ENCODE peak calls at places on chromosomes 4 and X, in six cellular contexts. O is transverse colon, K is hepatocyte, U is uterus, C is AG10803, M is mucosa of gallbladder. T is an unnamed sample.

GRCh38 chr4:73914071-73914470 is 44.9 kb downstream of the CXCL1 start:
- DNase-seq in O (no peak), C (no peak), M (no peak), U (no peak), K (no peak), T (no peak)

GRCh38 chr4:145501051-145501660 is 19.5 kb downstream of the SMAD1 start:
- DNase-seq in O (no peak), M (no peak), U (no peak), C (no peak), K (no peak), T (no peak)

GRCh38 chr4:127210877-127211276 is 421.9 kb upstream of the INTU start:
- DNase-seq in O (no peak), M (no peak), U (no peak), C (no peak), K (no peak), T (no peak)

GRCh38 chrX:65610040-65610439 is 57.4 kb upstream of the MSN start:
- DNase-seq in K (no peak), C (peak; percentile 29), M (no peak), O (no peak), U (no peak), T (no peak)

GRCh38 chr4:41728571-41728908 is 20.0 kb downstream of the PHOX2B start:
- DNase-seq in O (no peak), U (no peak), K (no peak), C (no peak), M (no peak), T (no peak)

GRCh38 chrX:42524374-42524773 is 253.6 kb downstream of the PPP1R2C start:
- DNase-seq in C (peak; percentile 74), U (no peak), O (no peak), K (no peak), M (no peak), T (no peak)

GRCh38 chrX:51461053-51462050 is 35.0 kb downstream of the NUDT11 start:
- DNase-seq in O (no peak), K (peak; percentile 55), M (peak; percentile 13), C (peak; percentile 32), U (peak; percentile 18), T (peak; percentile 30)

GRCh38 chrX:49186125-49187027 is at the start of gene PRICKLE3:
- DNase-seq in O (peak; percentile 88), C (peak; percentile 52), K (peak; percentile 84), M (peak; percentile 81), U (peak; percentile 79), T (peak; percentile 73)

GRCh38 chr4:96525901-96526300 is 686.0 kb downstream of the PDHA2 start:
- DNase-seq in C (no peak), O (no peak), U (no peak), M (no peak), K (no peak), T (peak; percentile 48)

GRCh38 chr4:92606227-92606626 is 302.5 kb downstream of the GRID2 start:
- DNase-seq in C (no peak), M (no peak), O (no peak), K (no peak), U (no peak), T (no peak)

GRCh38 chr4:2931765-2932560 is 31.2 kb downstream of the NOP14 start:
- DNase-seq in M (peak; percentile 52), O (peak; percentile 61), U (peak; percentile 15), C (no peak), K (no peak), T (no peak)

GRCh38 chr4:158538176-158538575 is 16.5 kb downstream of the RXFP1 start:
- DNase-seq in O (no peak), U (no peak), M (no peak), C (peak; percentile 33), K (no peak), T (peak; percentile 69)

GRCh38 chrX:37348237-37349130 is 680 bp upstream of the PRRG1 start:
- DNase-seq in U (no peak), M (no peak), C (peak; percentile 37), O (no peak), K (peak; percentile 18), T (peak; percentile 9)